ENCODE peak calls at places on chromosomes 2 and 18, in ten cellular contexts. O is A549, Z is adrenal gland, G is mesenchymal stem cell, J is left ventricle myocardium inferior, B is heart left ventricle, E is cardiac muscle cell, S is PC-3, F is SK-N-SH, L is neural progenitor cell. Y is an unnamed sample.

GRCh38 chr2:15772196-15772595 is 168.2 kb upstream of the MYCN start:
- DNase-seq in O (no peak), Z (no peak), G (no peak), J (no peak), B (no peak), E (no peak), S (no peak), F (no peak), L (no peak), Y (no peak)

GRCh38 chr2:102137138-102137537 is 5.4 kb upstream of the IL1R1 start:
- DNase-seq in O (no peak), Z (no peak), G (no peak), J (no peak), B (no peak), E (no peak), S (no peak), F (no peak), L (no peak), Y (no peak)

GRCh38 chr2:62698653-62699052 is 6.9 kb upstream of the EHBP1 start:
- DNase-seq in O (no peak), Z (peak; percentile 34), G (no peak), J (no peak), B (no peak), E (no peak), S (no peak), F (no peak), L (no peak), Y (no peak)

GRCh38 chr2:70551156-70551555 is 2.5 kb downstream of the TGFA start:
- DNase-seq in O (no peak), Z (no peak), G (no peak), J (no peak), B (no peak), E (no peak), S (no peak), F (no peak), L (no peak), Y (no peak)

GRCh38 chr2:166695154-166695553 is 193.1 kb upstream of the XIRP2 start:
- DNase-seq in O (no peak), Z (no peak), G (no peak), J (no peak), B (no peak), E (no peak), S (no peak), F (no peak), L (no peak), Y (no peak)

GRCh38 chr2:238883315-238884004 is 35.6 kb downstream of the TWIST2 start:
- DNase-seq in O (no peak), Z (no peak), G (peak; percentile 37), J (no peak), B (no peak), E (no peak), S (no peak), F (no peak), L (no peak), Y (no peak)

GRCh38 chr18:74334242-74334893 is 18.7 kb downstream of the C18orf63 start:
- DNase-seq in O (no peak), Z (no peak), G (no peak), J (no peak), B (no peak), E (no peak), S (no peak), F (no peak), L (no peak), Y (no peak)

GRCh38 chr2:11892041-11892440 is 145.6 kb downstream of the LPIN1 start:
- DNase-seq in O (no peak), Z (no peak), G (no peak), J (no peak), B (no peak), E (no peak), S (no peak), F (no peak), L (no peak), Y (no peak)

GRCh38 chr2:50344509-50345106 is 687.3 kb downstream of the NRXN1 start:
- DNase-seq in O (no peak), Z (no peak), G (no peak), J (no peak), B (no peak), E (peak; percentile 50), S (no peak), F (no peak), L (peak; percentile 49), Y (peak; percentile 37)

GRCh38 chr2:37415128-37415817 is 70.8 kb downstream of the QPCT start:
- DNase-seq in O (no peak), Z (no peak), G (peak; percentile 55), J (no peak), B (no peak), E (peak; percentile 62), S (peak; percentile 44), F (peak; percentile 49), L (no peak), Y (no peak)

GRCh38 chr18:12061685-12062084 is 32.0 kb upstream of the ANKRD62 start:
- DNase-seq in O (no peak), Z (no peak), G (no peak), J (no peak), B (no peak), E (no peak), S (no peak), F (no peak), L (no peak), Y (no peak)

GRCh38 chr18:12062974-12063373 is 30.7 kb upstream of the ANKRD62 start:
- DNase-seq in O (no peak), Z (no peak), G (no peak), J (no peak), B (no peak), E (no peak), S (no peak), F (no peak), L (no peak), Y (no peak)

GRCh38 chr18:12064086-12064763 is 29.4 kb upstream of the ANKRD62 start:
- DNase-seq in O (no peak), Z (no peak), G (no peak), J (no peak), B (no peak), E (no peak), S (no peak), F (no peak), L (no peak), Y (no peak)

GRCh38 chr18:12067671-12068070 is 26.0 kb upstream of the ANKRD62 start:
- DNase-seq in O (no peak), Z (no peak), G (no peak), J (no peak), B (no peak), E (no peak), S (no peak), F (no peak), L (no peak), Y (no peak)

GRCh38 chr18:12066910-12067511 is 26.6 kb upstream of the ANKRD62 start:
- DNase-seq in O (no peak), Z (no peak), G (no peak), J (no peak), B (no peak), E (no peak), S (no peak), F (no peak), L (no peak), Y (peak; percentile 21)
- H3K4me3 ChIP-seq in O (no peak overlapping the region), Z (no peak overlapping the region), G (no peak overlapping the region), J (no peak overlapping the region), B (no peak overlapping the region), E (no peak overlapping the region), S (no peak overlapping the region), F (no peak overlapping the region), L (no peak overlapping the region), Y (no peak overlapping the region)

GRCh38 chr18:62979900-62980299 is 264.6 kb downstream of the PHLPP1 start:
- DNase-seq in O (no peak), Z (no peak), G (peak; percentile 23), J (no peak), B (no peak), E (no peak), S (no peak), F (no peak), L (peak; percentile 63), Y (no peak)

GRCh38 chr18:62977512-62977911 is 262.2 kb downstream of the PHLPP1 start:
- DNase-seq in O (no peak), Z (no peak), G (no peak), J (no peak), B (no peak), E (no peak), S (no peak), F (no peak), L (no peak), Y (no peak)

GRCh38 chr18:62981566-62981965 is 266.2 kb downstream of the PHLPP1 start:
- DNase-seq in O (no peak), Z (no peak), G (no peak), J (no peak), B (no peak), E (no peak), S (no peak), F (no peak), L (no peak), Y (no peak)

GRCh38 chr18:62978251-62979049 is 263.1 kb downstream of the PHLPP1 start:
- DNase-seq in O (no peak), Z (no peak), G (no peak), J (no peak), B (no peak), E (no peak), S (no peak), F (no peak), L (no peak), Y (no peak)

DNA sequence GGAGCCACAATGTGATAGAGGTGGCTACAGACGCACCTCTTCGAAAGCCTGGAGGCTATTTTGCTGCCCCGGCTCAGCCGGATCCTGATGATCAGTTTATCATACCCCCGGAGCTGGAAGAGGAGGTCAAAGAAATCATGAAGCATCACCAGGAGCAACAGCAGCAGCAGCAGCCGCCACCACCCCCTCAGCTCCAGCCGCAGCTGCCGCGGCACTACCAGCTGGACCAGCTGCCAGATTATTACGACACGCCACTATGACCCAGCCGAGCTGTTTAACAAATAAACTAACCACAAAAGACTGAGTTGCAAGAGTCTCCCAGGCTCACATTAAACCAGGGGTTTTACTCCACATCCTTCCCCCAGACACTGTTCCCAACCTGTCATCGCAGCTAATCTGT is 263.8 kb downstream of the PHLPP1 start:
- DNase-seq in O (no peak), Z (no peak), G (peak; percentile 92), J (no peak), B (no peak), E (no peak), S (peak; percentile 90), F (no peak), L (no peak), Y (no peak)
- H3K27ac ChIP-seq in O (no peak overlapping the region), Z (no peak overlapping the region), G (no peak overlapping the region), J (no peak overlapping the region), B (no peak overlapping the region), E (no peak overlapping the region), S (peak overlapping the region; percentile 73), F (no peak overlapping the region), L (peak overlapping the region; percentile 21), Y (no peak overlapping the region)

GRCh38 chr2:9247786-9248185 is 41.2 kb downstream of the ASAP2 start:
- DNase-seq in O (no peak), Z (peak; percentile 82), G (peak; percentile 49), J (no peak), B (no peak), E (peak; percentile 75), S (no peak), F (peak; percentile 81), L (no peak), Y (no peak)
- H3K4me1 ChIP-seq in O (peaks cover 82% of the 10 kb centered on the region), Z (peaks cover 5% of the 10 kb centered on the region), G (peaks cover 32% of the 10 kb centered on the region), J (peaks cover 85% of the 10 kb centered on the region), B (peaks cover 68% of the 10 kb centered on the region), E (peaks cover 29% of the 10 kb centered on the region), S (peaks cover 60% of the 10 kb centered on the region), F (peaks cover 82% of the 10 kb centered on the region), L (peaks cover 13% of the 10 kb centered on the region), Y (peaks cover 24% of the 10 kb centered on the region)

DNA sequence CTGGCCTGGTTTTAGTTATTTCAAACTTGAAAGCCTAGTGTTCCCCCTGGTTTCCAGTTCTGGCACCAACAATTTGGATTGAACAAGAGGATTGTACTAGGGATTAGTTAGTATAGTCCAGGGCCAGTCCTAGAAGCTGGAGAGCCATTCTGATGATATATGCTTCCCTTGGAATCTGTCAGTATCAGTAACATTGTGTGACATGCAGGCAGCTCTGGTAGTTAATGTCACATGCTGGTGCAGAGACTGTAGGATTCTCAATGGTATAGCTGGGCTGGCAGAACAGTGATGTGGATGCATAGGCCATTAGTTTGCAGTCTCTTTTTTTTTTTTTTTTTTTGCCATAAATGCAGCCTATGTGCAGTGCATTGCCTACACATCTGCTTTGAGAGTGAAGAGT is 3.6 kb downstream of the MGAT5 start:
- DNase-seq in O (no peak), Z (no peak), G (no peak), J (no peak), B (no peak), E (no peak), S (no peak), F (no peak), L (no peak), Y (no peak)
- H3K4me3 ChIP-seq in O (no peak overlapping the region), Z (no peak overlapping the region), G (no peak overlapping the region), J (no peak overlapping the region), B (no peak overlapping the region), E (no peak overlapping the region), S (no peak overlapping the region), F (no peak overlapping the region), L (no peak overlapping the region), Y (no peak overlapping the region)

Y was measured in right cardiac atrium.